ENCODE peak calls at places on chromosomes 7 and 10, in four cellular contexts. R is EL, Q is GM19239, B is anterior cingulate cortex. Y is an unnamed sample.

GRCh38 chr7:82469207-82469606 is 25.6 kb upstream of the CACNA2D1 start:
- DNase-seq in R (no peak), Q (no peak), B (no peak), Y (no peak)

GRCh38 chr7:78148166-78148894 is 349.8 kb downstream of the PHTF2 start:
- DNase-seq in R (no peak), Q (no peak), B (no peak), Y (no peak)

GRCh38 chr10:48454302-48455054 is 148.0 kb downstream of the MAPK8 start:
- DNase-seq in R (no peak), Q (no peak), B (no peak), Y (no peak)

GRCh38 chr10:14617850-14618249 is 156.8 kb downstream of the FAM107B start:
- DNase-seq in R (peak), Q (no peak), B (no peak), Y (no peak)

GRCh38 chr10:49298666-49298989 is 342 bp upstream of the C10orf71 start:
- DNase-seq in R (no peak), Q (no peak), B (no peak), Y (no peak)

GRCh38 chr10:75097666-75098285 is 13.7 kb upstream of the SAMD8 start:
- DNase-seq in R (peak), Q (no peak), B (no peak), Y (peak)

GRCh38 chr10:103911021-103911459 is 6.9 kb downstream of the STN1 start:
- DNase-seq in R (no peak), Q (no peak), B (no peak), Y (no peak)

GRCh38 chr7:27197137-27198042 is 2.5 kb downstream of the HOXA13 start:
- DNase-seq in R (peak), Q (no peak), B (no peak), Y (no peak)

GRCh38 chr7:5591547-5591899 is 167.9 kb upstream of the TNRC18 start:
- DNase-seq in R (peak), Q (no peak), B (no peak), Y (peak)

GRCh38 chr10:98029149-98030092 is 1.0 kb downstream of the CRTAC1 start:
- DNase-seq in R (no peak), Q (no peak), B (no peak), Y (no peak)

GRCh38 chr10:75544381-75544780 is 113.0 kb downstream of the LRMDA start:
- DNase-seq in R (no peak), Q (no peak), B (no peak), Y (no peak)

GRCh38 chr10:132868995-132869394 is 73.4 kb downstream of the CFAP46 start:
- DNase-seq in R (no peak), Q (no peak), B (no peak), Y (no peak)

GRCh38 chr7:105279688-105280007 is 109.1 kb downstream of the SRPK2 start:
- DNase-seq in R (no peak), Q (peak), B (no peak), Y (no peak)

GRCh38 chr7:140640060-140640611 is 477 bp downstream of the DENND2A start:
- DNase-seq in R (peak), Q (no peak), B (no peak), Y (peak)

GRCh38 chr10:89301231-89301630 is 615 bp upstream of the IFIT2 start:
- DNase-seq in R (peak), Q (no peak), B (no peak), Y (peak)

GRCh38 chr7:157652954-157653826 is 316.4 kb downstream of the DNAJB6 start:
- DNase-seq in R (no peak), Q (no peak), B (no peak), Y (no peak)

GRCh38 chr7:20794676-20795075 is 8.0 kb upstream of the SP8 start:
- DNase-seq in R (no peak), Q (no peak), B (no peak), Y (no peak)

GRCh38 chr10:127293640-127294039 is 97.2 kb upstream of the INSYN2A start:
- DNase-seq in R (no peak), Q (no peak), B (no peak), Y (no peak)

GRCh38 chr10:4372601-4373000 is 453.4 kb upstream of the AKR1E2 start:
- DNase-seq in R (peak), Q (no peak), B (no peak), Y (peak)

GRCh38 chr7:34091330-34091917 is 186.1 kb downstream of the BMPER start:
- DNase-seq in R (peak), Q (no peak), B (no peak), Y (peak)

GRCh38 chr7:128869944-128870285 is 7.3 kb downstream of the ATP6V1F start:
- DNase-seq in R (no peak), Q (no peak), B (no peak), Y (no peak)

GRCh38 chr10:101585841-101586240 is 2.2 kb downstream of the POLL start:
- DNase-seq in R (no peak), Q (no peak), B (no peak), Y (no peak)

GRCh38 chr7:66930341-66930740 is 9.3 kb downstream of the TMEM248 start:
- DNase-seq in R (peak), Q (no peak), B (no peak), Y (peak)

GRCh38 chr7:80478683-80479082 is 33.2 kb downstream of the GNAT3 start:
- DNase-seq in R (peak), Q (no peak), B (no peak), Y (peak)

GRCh38 chr7:156499247-156499881 is 141.2 kb upstream of the RNF32 start:
- DNase-seq in R (no peak), Q (no peak), B (no peak), Y (no peak)

GRCh38 chr10:21758239-21758638 is 224.2 kb downstream of the MLLT10 start:
- DNase-seq in R (no peak), Q (no peak), B (no peak), Y (no peak)

Y was measured in astrocyte of the spinal cord.